ENCODE peak calls at places on chromosomes 11 and 22, in six cellular contexts. One of them, this sample, is unnamed.
A peak's percentile ranks its signal among the peaks of the same experiment; 100 is the strongest.

GRCh38 chr11:128902515-128903066 is 11.4 kb downstream of the KCNJ5 start:
- DNase-seq in AG04449: peak; percentile 19
- DNase-seq in thyroid gland: no peak
- DNase-seq in T-helper 9 cell: no peak
- DNase-seq in osteoblast: peak; percentile 95
- DNase-seq in mucosa of gallbladder: no peak
- DNase-seq in this sample: no peak

GRCh38 chr11:64877390-64878222 is 815 bp downstream of the EHD1 start:
- DNase-seq in osteoblast: no peak
- DNase-seq in T-helper 9 cell: no peak
- DNase-seq in thyroid gland: peak; percentile 15
- DNase-seq in AG04449: no peak
- DNase-seq in mucosa of gallbladder: no peak
- DNase-seq in this sample: no peak

GRCh38 chr11:35554491-35555237 is 29.2 kb upstream of the PAMR1 start:
- DNase-seq in T-helper 9 cell: no peak
- DNase-seq in osteoblast: no peak
- DNase-seq in mucosa of gallbladder: no peak
- DNase-seq in thyroid gland: no peak
- DNase-seq in AG04449: no peak
- DNase-seq in this sample: no peak

GRCh38 chr11:48193876-48194275 is 22.7 kb upstream of the OR4B1 start:
- DNase-seq in AG04449: peak; percentile 61
- DNase-seq in thyroid gland: no peak
- DNase-seq in T-helper 9 cell: no peak
- DNase-seq in osteoblast: peak; percentile 86
- DNase-seq in mucosa of gallbladder: no peak
- DNase-seq in this sample: no peak

GRCh38 chr22:45880732-45881523 is 96.0 kb downstream of the WNT7B start:
- DNase-seq in AG04449: no peak
- DNase-seq in osteoblast: peak; percentile 82
- DNase-seq in mucosa of gallbladder: no peak
- DNase-seq in thyroid gland: no peak
- DNase-seq in T-helper 9 cell: no peak
- DNase-seq in this sample: peak; percentile 35

GRCh38 chr11:106644824-106645223 is 373.5 kb downstream of the GUCY1A2 start:
- DNase-seq in mucosa of gallbladder: no peak
- DNase-seq in osteoblast: no peak
- DNase-seq in thyroid gland: no peak
- DNase-seq in T-helper 9 cell: no peak
- DNase-seq in AG04449: no peak
- DNase-seq in this sample: no peak

GRCh38 chr22:26124991-26125725 is 44.1 kb upstream of the SEZ6L start:
- DNase-seq in osteoblast: no peak
- DNase-seq in T-helper 9 cell: no peak
- DNase-seq in thyroid gland: no peak
- DNase-seq in mucosa of gallbladder: no peak
- DNase-seq in AG04449: no peak
- DNase-seq in this sample: no peak

GRCh38 chr22:43520632-43521039 is 108.8 kb downstream of the MPPED1 start:
- DNase-seq in AG04449: no peak
- DNase-seq in thyroid gland: no peak
- DNase-seq in osteoblast: no peak
- DNase-seq in mucosa of gallbladder: no peak
- DNase-seq in T-helper 9 cell: no peak
- DNase-seq in this sample: no peak

GRCh38 chr22:48090332-48090672 is 1327.9 kb downstream of the TBC1D22A start:
- DNase-seq in AG04449: no peak
- DNase-seq in osteoblast: no peak
- DNase-seq in thyroid gland: no peak
- DNase-seq in T-helper 9 cell: no peak
- DNase-seq in mucosa of gallbladder: no peak
- DNase-seq in this sample: no peak

GRCh38 chr22:23089010-23089409 is 18.7 kb downstream of the GNAZ start:
- DNase-seq in AG04449: no peak
- DNase-seq in osteoblast: no peak
- DNase-seq in mucosa of gallbladder: no peak
- DNase-seq in T-helper 9 cell: no peak
- DNase-seq in thyroid gland: no peak
- DNase-seq in this sample: no peak

GRCh38 chr11:2929880-2930704 is 872 bp upstream of the PHLDA2 start:
- DNase-seq in osteoblast: peak; percentile 98
- DNase-seq in AG04449: no peak
- DNase-seq in thyroid gland: no peak
- DNase-seq in T-helper 9 cell: no peak
- DNase-seq in mucosa of gallbladder: no peak
- DNase-seq in this sample: peak; percentile 48

GRCh38 chr11:121566279-121567168 is 113.8 kb upstream of the SORL1-AS1 start:
- DNase-seq in AG04449: no peak
- DNase-seq in T-helper 9 cell: no peak
- DNase-seq in thyroid gland: peak; percentile 82
- DNase-seq in osteoblast: no peak
- DNase-seq in mucosa of gallbladder: no peak
- DNase-seq in this sample: no peak

GRCh38 chr11:108435066-108435465 is 32.3 kb downstream of the C11orf65 start:
- DNase-seq in thyroid gland: no peak
- DNase-seq in AG04449: no peak
- DNase-seq in osteoblast: no peak
- DNase-seq in mucosa of gallbladder: no peak
- DNase-seq in T-helper 9 cell: no peak
- DNase-seq in this sample: no peak

GRCh38 chr11:122656073-122656630 is 630 bp downstream of the UBASH3B start:
- DNase-seq in AG04449: no peak
- DNase-seq in thyroid gland: peak; percentile 60
- DNase-seq in T-helper 9 cell: peak; percentile 16
- DNase-seq in osteoblast: peak; percentile 94
- DNase-seq in mucosa of gallbladder: peak; percentile 20
- DNase-seq in this sample: peak; percentile 55

GRCh38 chr11:36574486-36574885 is 6.7 kb downstream of the RAG1 start:
- DNase-seq in mucosa of gallbladder: no peak
- DNase-seq in T-helper 9 cell: no peak
- DNase-seq in osteoblast: no peak
- DNase-seq in thyroid gland: peak; percentile 84
- DNase-seq in AG04449: no peak
- DNase-seq in this sample: no peak

GRCh38 chr11:132858203-132858602 is 674.1 kb downstream of the OPCML start:
- DNase-seq in T-helper 9 cell: no peak
- DNase-seq in thyroid gland: no peak
- DNase-seq in osteoblast: no peak
- DNase-seq in mucosa of gallbladder: no peak
- DNase-seq in AG04449: no peak
- DNase-seq in this sample: peak; percentile 19

GRCh38 chr11:58900479-58901420 is 38.5 kb upstream of the GLYATL1 start:
- DNase-seq in thyroid gland: peak; percentile 9
- DNase-seq in T-helper 9 cell: no peak
- DNase-seq in osteoblast: peak; percentile 92
- DNase-seq in AG04449: no peak
- DNase-seq in mucosa of gallbladder: peak; percentile 77
- DNase-seq in this sample: peak; percentile 46

GRCh38 chr11:12631651-12632050 is 42.6 kb upstream of the TEAD1 start:
- DNase-seq in osteoblast: no peak
- DNase-seq in AG04449: no peak
- DNase-seq in thyroid gland: no peak
- DNase-seq in T-helper 9 cell: no peak
- DNase-seq in mucosa of gallbladder: no peak
- DNase-seq in this sample: no peak

GRCh38 chr22:27685515-27685914 is 116.0 kb downstream of the MN1 start:
- DNase-seq in osteoblast: no peak
- DNase-seq in thyroid gland: no peak
- DNase-seq in T-helper 9 cell: no peak
- DNase-seq in AG04449: no peak
- DNase-seq in mucosa of gallbladder: peak; percentile 43
- DNase-seq in this sample: no peak

GRCh38 chr11:129854229-129854805 is 38.7 kb downstream of the TMEM45B start:
- DNase-seq in AG04449: no peak
- DNase-seq in thyroid gland: no peak
- DNase-seq in T-helper 9 cell: no peak
- DNase-seq in mucosa of gallbladder: no peak
- DNase-seq in osteoblast: no peak
- DNase-seq in this sample: no peak

GRCh38 chr22:32855023-32855756 is 53.7 kb downstream of the TIMP3 start:
- DNase-seq in mucosa of gallbladder: no peak
- DNase-seq in thyroid gland: peak; percentile 55
- DNase-seq in T-helper 9 cell: no peak
- DNase-seq in osteoblast: no peak
- DNase-seq in AG04449: no peak
- DNase-seq in this sample: no peak